ENCODE peak calls at places on chromosomes 2 and 18, in ten cellular contexts. One of them, this sample, is unnamed. For H3K36me3, the result is how much of the 10 kb centered on the place peaks cover.

GRCh38 chr2:44943693-44944101 is 2.2 kb downstream of the SIX3 start:
- DNase-seq in esophagus squamous epithelium: no peak
- DNase-seq in GM12878: no peak
- DNase-seq in breast epithelium: no peak
- DNase-seq in IMR-90: no peak
- DNase-seq in esophagus muscularis mucosa: no peak
- DNase-seq in sigmoid colon: no peak
- DNase-seq in HepG2: no peak
- DNase-seq in ovary: no peak
- DNase-seq in tibial nerve: no peak
- DNase-seq in this sample: no peak

GRCh38 chr18:72544092-72544886 is at the start of gene CBLN2:
- DNase-seq in esophagus squamous epithelium: no peak
- DNase-seq in GM12878: no peak
- DNase-seq in breast epithelium: no peak
- DNase-seq in IMR-90: peak
- DNase-seq in esophagus muscularis mucosa: no peak
- DNase-seq in sigmoid colon: no peak
- DNase-seq in HepG2: peak
- DNase-seq in ovary: peak
- DNase-seq in tibial nerve: no peak
- DNase-seq in this sample: peak

GRCh38 chr2:42835577-42836371 is 43.4 kb upstream of the HAAO start:
- DNase-seq in esophagus squamous epithelium: no peak
- DNase-seq in GM12878: no peak
- DNase-seq in breast epithelium: no peak
- DNase-seq in IMR-90: peak
- DNase-seq in esophagus muscularis mucosa: no peak
- DNase-seq in sigmoid colon: peak
- DNase-seq in HepG2: peak
- DNase-seq in ovary: peak
- DNase-seq in tibial nerve: no peak
- DNase-seq in this sample: no peak

GRCh38 chr2:113284481-113284880 is 5.8 kb upstream of the PAX8 start:
- DNase-seq in esophagus squamous epithelium: no peak
- DNase-seq in GM12878: no peak
- DNase-seq in breast epithelium: no peak
- DNase-seq in IMR-90: peak
- DNase-seq in esophagus muscularis mucosa: no peak
- DNase-seq in sigmoid colon: no peak
- DNase-seq in HepG2: no peak
- DNase-seq in ovary: no peak
- DNase-seq in tibial nerve: no peak
- DNase-seq in this sample: no peak

GRCh38 chr2:15936277-15937104 is 3.9 kb upstream of the MYCN start:
- DNase-seq in esophagus squamous epithelium: no peak
- DNase-seq in GM12878: no peak
- DNase-seq in breast epithelium: no peak
- DNase-seq in IMR-90: no peak
- DNase-seq in esophagus muscularis mucosa: no peak
- DNase-seq in sigmoid colon: no peak
- DNase-seq in HepG2: no peak
- DNase-seq in ovary: no peak
- DNase-seq in tibial nerve: no peak
- DNase-seq in this sample: no peak

GRCh38 chr2:118269408-118270051 is 181.3 kb downstream of the INSIG2 start:
- DNase-seq in esophagus squamous epithelium: no peak
- DNase-seq in GM12878: no peak
- DNase-seq in breast epithelium: no peak
- DNase-seq in IMR-90: no peak
- DNase-seq in esophagus muscularis mucosa: peak
- DNase-seq in sigmoid colon: no peak
- DNase-seq in HepG2: peak
- DNase-seq in ovary: no peak
- DNase-seq in tibial nerve: no peak
- DNase-seq in this sample: no peak

GRCh38 chr2:23901966-23902942 is 24.7 kb downstream of the ATAD2B start:
- DNase-seq in esophagus squamous epithelium: no peak
- DNase-seq in GM12878: no peak
- DNase-seq in breast epithelium: no peak
- DNase-seq in IMR-90: peak
- DNase-seq in esophagus muscularis mucosa: no peak
- DNase-seq in sigmoid colon: no peak
- DNase-seq in HepG2: no peak
- DNase-seq in ovary: no peak
- DNase-seq in tibial nerve: no peak
- DNase-seq in this sample: no peak

GRCh38 chr2:226796840-226797288 is 2.8 kb downstream of the IRS1 start:
- DNase-seq in esophagus squamous epithelium: no peak
- DNase-seq in GM12878: no peak
- DNase-seq in breast epithelium: no peak
- DNase-seq in IMR-90: peak
- DNase-seq in esophagus muscularis mucosa: no peak
- DNase-seq in sigmoid colon: peak
- DNase-seq in HepG2: no peak
- DNase-seq in ovary: peak
- DNase-seq in tibial nerve: no peak
- DNase-seq in this sample: peak

GRCh38 chr2:97931118-97931850 is 64.5 kb downstream of the TMEM131 start:
- DNase-seq in esophagus squamous epithelium: no peak
- DNase-seq in GM12878: no peak
- DNase-seq in breast epithelium: no peak
- DNase-seq in IMR-90: no peak
- DNase-seq in esophagus muscularis mucosa: no peak
- DNase-seq in sigmoid colon: no peak
- DNase-seq in HepG2: no peak
- DNase-seq in ovary: no peak
- DNase-seq in tibial nerve: no peak
- DNase-seq in this sample: no peak

GRCh38 chr2:205747827-205748386 is 65.6 kb downstream of the NRP2 start:
- DNase-seq in esophagus squamous epithelium: no peak
- DNase-seq in GM12878: no peak
- DNase-seq in breast epithelium: no peak
- DNase-seq in IMR-90: no peak
- DNase-seq in esophagus muscularis mucosa: no peak
- DNase-seq in sigmoid colon: peak
- DNase-seq in HepG2: peak
- DNase-seq in ovary: no peak
- DNase-seq in tibial nerve: no peak
- DNase-seq in this sample: no peak

GRCh38 chr2:117960231-117960630 is 53.6 kb downstream of the CCDC93 start:
- DNase-seq in esophagus squamous epithelium: no peak
- DNase-seq in GM12878: no peak
- DNase-seq in breast epithelium: no peak
- DNase-seq in IMR-90: peak
- DNase-seq in esophagus muscularis mucosa: no peak
- DNase-seq in sigmoid colon: no peak
- DNase-seq in HepG2: no peak
- DNase-seq in ovary: no peak
- DNase-seq in tibial nerve: no peak
- DNase-seq in this sample: no peak

GRCh38 chr2:224849264-224849663 is 133.1 kb upstream of the CCDC195 start:
- DNase-seq in esophagus squamous epithelium: no peak
- DNase-seq in GM12878: no peak
- DNase-seq in breast epithelium: no peak
- DNase-seq in IMR-90: no peak
- DNase-seq in esophagus muscularis mucosa: peak
- DNase-seq in sigmoid colon: no peak
- DNase-seq in HepG2: no peak
- DNase-seq in ovary: no peak
- DNase-seq in tibial nerve: no peak
- DNase-seq in this sample: no peak

GRCh38 chr2:216055661-216056060 is 25.9 kb downstream of the PECR start:
- DNase-seq in esophagus squamous epithelium: no peak
- DNase-seq in GM12878: no peak
- DNase-seq in breast epithelium: no peak
- DNase-seq in IMR-90: no peak
- DNase-seq in esophagus muscularis mucosa: no peak
- DNase-seq in sigmoid colon: no peak
- DNase-seq in HepG2: no peak
- DNase-seq in ovary: no peak
- DNase-seq in tibial nerve: no peak
- DNase-seq in this sample: no peak

GRCh38 chr2:179686718-179687342 is 174.6 kb downstream of the ZNF385B start:
- DNase-seq in esophagus squamous epithelium: no peak
- DNase-seq in GM12878: no peak
- DNase-seq in breast epithelium: no peak
- DNase-seq in IMR-90: peak
- DNase-seq in esophagus muscularis mucosa: no peak
- DNase-seq in sigmoid colon: no peak
- DNase-seq in HepG2: no peak
- DNase-seq in ovary: no peak
- DNase-seq in tibial nerve: no peak
- DNase-seq in this sample: no peak

GRCh38 chr2:149004836-149005235 is 33.7 kb upstream of the LYPD6B start:
- DNase-seq in esophagus squamous epithelium: no peak
- DNase-seq in GM12878: no peak
- DNase-seq in breast epithelium: no peak
- DNase-seq in IMR-90: no peak
- DNase-seq in esophagus muscularis mucosa: no peak
- DNase-seq in sigmoid colon: no peak
- DNase-seq in HepG2: no peak
- DNase-seq in ovary: no peak
- DNase-seq in tibial nerve: no peak
- DNase-seq in this sample: no peak

GRCh38 chr2:8650256-8650655 is 31.6 kb upstream of the ID2 start:
- DNase-seq in esophagus squamous epithelium: no peak
- DNase-seq in GM12878: no peak
- DNase-seq in breast epithelium: no peak
- DNase-seq in IMR-90: no peak
- DNase-seq in esophagus muscularis mucosa: no peak
- DNase-seq in sigmoid colon: no peak
- DNase-seq in HepG2: no peak
- DNase-seq in ovary: no peak
- DNase-seq in tibial nerve: no peak
- DNase-seq in this sample: no peak
- H3K36me3 ChIP-seq in esophagus squamous epithelium: under half
- H3K36me3 ChIP-seq in GM12878: under half
- H3K36me3 ChIP-seq in breast epithelium: under half
- H3K36me3 ChIP-seq in IMR-90: under half
- H3K36me3 ChIP-seq in esophagus muscularis mucosa: under half
- H3K36me3 ChIP-seq in sigmoid colon: under half
- H3K36me3 ChIP-seq in HepG2: under half
- H3K36me3 ChIP-seq in ovary: under half
- H3K36me3 ChIP-seq in tibial nerve: under half
- H3K36me3 ChIP-seq in this sample: under half

DNA sequence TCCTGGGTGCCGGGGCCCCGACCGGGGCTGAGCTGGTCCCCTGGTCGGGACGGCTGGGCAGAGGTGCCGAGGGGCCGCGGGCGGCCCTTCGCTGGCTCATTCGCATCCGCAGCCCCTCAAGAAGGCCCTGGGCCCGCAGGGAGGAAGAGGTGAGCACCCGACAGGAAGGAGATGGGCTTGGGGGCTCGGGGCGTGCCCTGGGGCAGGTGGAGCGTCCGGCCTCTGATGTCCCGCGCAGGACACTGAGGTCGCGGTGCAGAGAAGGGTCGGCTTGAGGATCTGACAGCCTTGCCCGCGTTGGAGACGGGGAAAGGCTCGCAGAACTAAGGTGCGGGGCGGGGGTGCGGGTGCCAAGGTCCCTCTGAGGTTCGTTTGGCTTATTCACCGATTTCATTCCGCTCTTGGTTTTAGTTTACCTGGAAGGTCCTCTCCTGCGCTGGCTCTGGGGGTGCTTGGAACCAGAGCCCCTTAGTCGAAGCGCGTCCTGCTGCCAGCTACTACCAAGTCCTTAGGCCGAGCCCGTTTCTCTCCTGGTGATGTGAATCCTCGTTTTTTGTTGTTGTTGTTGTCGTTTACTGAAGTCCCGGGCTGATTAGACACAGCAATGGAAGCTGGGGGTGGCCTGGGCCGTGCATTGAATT is 18.9 kb upstream of the CD8A start:
- DNase-seq in esophagus squamous epithelium: no peak
- DNase-seq in GM12878: no peak
- DNase-seq in breast epithelium: no peak
- DNase-seq in IMR-90: no peak
- DNase-seq in esophagus muscularis mucosa: no peak
- DNase-seq in sigmoid colon: no peak
- DNase-seq in HepG2: no peak
- DNase-seq in ovary: no peak
- DNase-seq in tibial nerve: no peak
- DNase-seq in this sample: no peak
- H3K4me3 ChIP-seq in esophagus squamous epithelium: peak
- H3K4me3 ChIP-seq in GM12878: no peak
- H3K4me3 ChIP-seq in breast epithelium: no peak
- H3K4me3 ChIP-seq in IMR-90: no peak
- H3K4me3 ChIP-seq in esophagus muscularis mucosa: peak
- H3K4me3 ChIP-seq in sigmoid colon: no peak
- H3K4me3 ChIP-seq in HepG2: no peak
- H3K4me3 ChIP-seq in ovary: no peak
- H3K4me3 ChIP-seq in tibial nerve: peak
- H3K4me3 ChIP-seq in this sample: no peak

DNA sequence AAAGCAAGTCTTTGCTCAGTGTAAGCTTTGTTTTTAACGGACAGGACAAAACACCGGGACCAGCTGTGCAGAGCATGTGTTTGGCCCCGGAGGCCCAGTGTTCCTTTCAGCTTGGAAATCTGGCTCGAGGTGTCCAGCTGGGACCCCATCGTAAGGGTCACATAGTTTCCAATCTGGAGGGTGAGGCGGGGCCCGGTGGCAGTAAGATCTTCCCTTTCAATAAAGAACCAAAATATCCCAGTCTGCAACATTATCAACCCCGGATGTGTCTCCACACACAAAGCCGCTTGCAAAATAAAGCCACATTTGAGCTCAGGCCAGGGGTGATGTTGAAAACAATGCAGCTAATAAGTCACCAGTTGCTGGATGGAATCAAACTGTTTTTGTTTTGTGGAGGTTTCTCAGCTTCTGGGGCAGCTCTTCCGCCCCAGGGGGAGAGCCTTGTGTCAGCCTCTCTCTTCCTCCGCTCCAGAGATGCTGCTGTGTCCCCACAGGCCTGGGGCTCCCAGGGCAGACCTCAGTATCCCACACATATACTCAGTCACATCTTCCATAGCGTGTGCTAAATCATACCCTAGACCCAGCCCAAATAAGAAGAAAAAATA is 138.6 kb upstream of the GLI2 start:
- DNase-seq in esophagus squamous epithelium: no peak
- DNase-seq in GM12878: no peak
- DNase-seq in breast epithelium: no peak
- DNase-seq in IMR-90: peak
- DNase-seq in esophagus muscularis mucosa: no peak
- DNase-seq in sigmoid colon: peak
- DNase-seq in HepG2: no peak
- DNase-seq in ovary: peak
- DNase-seq in tibial nerve: peak
- DNase-seq in this sample: no peak
- TF ChIP-seq POLR2A in esophagus squamous epithelium: no peak
- TF ChIP-seq POLR2A in GM12878: no peak
- TF ChIP-seq POLR2A in breast epithelium: no peak
- TF ChIP-seq POLR2A in IMR-90: no peak
- TF ChIP-seq POLR2A in esophagus muscularis mucosa: no peak
- TF ChIP-seq POLR2A in sigmoid colon: no peak
- TF ChIP-seq POLR2A in HepG2: no peak
- TF ChIP-seq POLR2A in ovary: no peak
- TF ChIP-seq POLR2A in tibial nerve: no peak
- TF ChIP-seq POLR2A in this sample: no peak

DNA sequence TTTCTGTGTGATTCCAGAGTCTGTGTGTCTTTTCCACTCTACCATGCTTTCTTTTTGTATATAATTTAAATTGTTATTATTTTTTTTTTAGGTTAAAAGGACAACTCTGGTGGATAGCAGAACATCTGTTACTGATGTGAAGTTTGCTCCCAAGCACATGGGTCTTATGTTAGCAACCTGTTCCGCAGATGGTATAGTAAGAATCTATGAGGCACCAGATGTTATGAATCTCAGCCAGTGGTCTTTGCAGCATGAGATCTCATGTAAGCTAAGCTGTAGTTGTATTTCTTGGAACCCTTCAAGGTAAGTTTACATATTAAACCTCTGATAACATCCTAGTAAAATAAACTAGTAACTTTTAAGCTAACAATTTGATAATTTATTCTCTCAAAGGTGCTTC is 15.3 kb downstream of the SEH1L start:
- DNase-seq in esophagus squamous epithelium: no peak
- DNase-seq in GM12878: no peak
- DNase-seq in breast epithelium: no peak
- DNase-seq in IMR-90: peak
- DNase-seq in esophagus muscularis mucosa: no peak
- DNase-seq in sigmoid colon: no peak
- DNase-seq in HepG2: no peak
- DNase-seq in ovary: no peak
- DNase-seq in tibial nerve: no peak
- DNase-seq in this sample: no peak
- H3K36me3 ChIP-seq in esophagus squamous epithelium: under half
- H3K36me3 ChIP-seq in GM12878: under half
- H3K36me3 ChIP-seq in breast epithelium: under half
- H3K36me3 ChIP-seq in IMR-90: under half
- H3K36me3 ChIP-seq in esophagus muscularis mucosa: under half
- H3K36me3 ChIP-seq in sigmoid colon: under half
- H3K36me3 ChIP-seq in HepG2: under half
- H3K36me3 ChIP-seq in ovary: under half
- H3K36me3 ChIP-seq in tibial nerve: half or more
- H3K36me3 ChIP-seq in this sample: under half